ENCODE peak calls at places on chromosome 16, in six cellular contexts. Q is neuronal stem cell; U is right atrium auricular region; W is psoas muscle; K is effector memory CD4-positive, alpha-beta T cell; F is astrocyte of the cerebellum. V is an unnamed sample.
A peak's percentile ranks its signal among the peaks of the same experiment; 100 is the strongest.

GRCh38 chr16:66161942-66162341 is 204.5 kb upstream of the CDH5 start:
- DNase-seq in Q (no peak), U (no peak), W (no peak), K (no peak), F (no peak), V (no peak)

GRCh38 chr16:47979783-47980182 is 176.0 kb downstream of the ABCC12 start:
- DNase-seq in Q (no peak), U (no peak), W (no peak), K (no peak), F (no peak), V (no peak)

GRCh38 chr16:2043980-2044451 is 3.6 kb downstream of the NTHL1 start:
- DNase-seq in Q (no peak), U (no peak), W (no peak), K (no peak), F (no peak), V (peak; percentile 66)

GRCh38 chr16:31356566-31357323 is 1.8 kb downstream of the ITGAX start:
- DNase-seq in Q (no peak), U (no peak), W (peak; percentile 45), K (no peak), F (no peak), V (no peak)

GRCh38 chr16:2008631-2009301 is 855 bp downstream of the ZNF598 start:
- DNase-seq in Q (no peak), U (no peak), W (peak; percentile 60), K (no peak), F (no peak), V (no peak)

GRCh38 chr16:57740423-57741071 is 5.0 kb downstream of the KATNB1 start:
- DNase-seq in Q (no peak), U (no peak), W (peak; percentile 46), K (no peak), F (no peak), V (no peak)

GRCh38 chr16:18983565-18984424 is at the start of gene TMC7:
- DNase-seq in Q (peak; percentile 88), U (no peak), W (peak; percentile 81), K (no peak), F (peak; percentile 59), V (peak; percentile 74)

GRCh38 chr16:7025616-7026190 is 306.9 kb upstream of the RBFOX1 start:
- DNase-seq in Q (peak; percentile 88), U (no peak), W (peak; percentile 74), K (no peak), F (no peak), V (peak; percentile 68)

GRCh38 chr16:12646490-12647274 is 157.0 kb downstream of the CPPED1 start:
- DNase-seq in Q (no peak), U (no peak), W (no peak), K (no peak), F (no peak), V (no peak)

GRCh38 chr16:74735162-74735452 is 34.4 kb upstream of the MLKL start:
- DNase-seq in Q (no peak), U (no peak), W (peak; percentile 20), K (no peak), F (no peak), V (no peak)

GRCh38 chr16:89110641-89111040 is 17.0 kb downstream of the ACSF3 start:
- DNase-seq in Q (no peak), U (no peak), W (no peak), K (no peak), F (no peak), V (no peak)

GRCh38 chr16:55283776-55284717 is 40.0 kb upstream of the IRX6 start:
- DNase-seq in Q (no peak), U (no peak), W (no peak), K (no peak), F (no peak), V (no peak)

GRCh38 chr16:56460101-56460500 is 8.7 kb downstream of the OGFOD1 start:
- DNase-seq in Q (no peak), U (no peak), W (no peak), K (no peak), F (no peak), V (no peak)

GRCh38 chr16:11105038-11105903 is 150.7 kb downstream of the SOCS1 start:
- DNase-seq in Q (no peak), U (peak; percentile 73), W (peak; percentile 61), K (no peak), F (peak; percentile 88), V (peak; percentile 79)

GRCh38 chr16:19265531-19265930 is 20.0 kb upstream of the CLEC19A start:
- DNase-seq in Q (no peak), U (no peak), W (no peak), K (no peak), F (no peak), V (no peak)

GRCh38 chr16:49857423-49858181 is 1.7 kb upstream of the ZNF423 start:
- DNase-seq in Q (peak; percentile 66), U (no peak), W (peak; percentile 87), K (peak; percentile 6), F (no peak), V (peak; percentile 82)

GRCh38 chr16:15434079-15434424 is 336 bp upstream of the BMERB1 start:
- DNase-seq in Q (no peak), U (no peak), W (no peak), K (no peak), F (no peak), V (no peak)

GRCh38 chr16:50988441-50988840 is 162.6 kb downstream of the SALL1 start:
- DNase-seq in Q (no peak), U (no peak), W (no peak), K (no peak), F (no peak), V (no peak)

GRCh38 chr16:84088695-84089395 is 27.9 kb downstream of the MBTPS1 start:
- DNase-seq in Q (no peak), U (no peak), W (no peak), K (peak; percentile 27), F (no peak), V (no peak)

GRCh38 chr16:49127103-49127502 is 154.5 kb downstream of the CBLN1 start:
- DNase-seq in Q (peak; percentile 46), U (no peak), W (no peak), K (no peak), F (no peak), V (no peak)

GRCh38 chr16:85188822-85189672 is 76.8 kb upstream of the CIBAR2 start:
- DNase-seq in Q (no peak), U (no peak), W (peak; percentile 14), K (no peak), F (no peak), V (no peak)

GRCh38 chr16:82660078-82660645 is 33.4 kb downstream of the CDH13 start:
- DNase-seq in Q (no peak), U (no peak), W (peak; percentile 89), K (peak; percentile 39), F (peak; percentile 29), V (no peak)

GRCh38 chr16:24683847-24684493 is 45.5 kb upstream of the TNRC6A start:
- DNase-seq in Q (no peak), U (no peak), W (no peak), K (no peak), F (no peak), V (no peak)

GRCh38 chr16:56493131-56493530 is 26.7 kb downstream of the BBS2 start:
- DNase-seq in Q (no peak), U (no peak), W (no peak), K (no peak), F (no peak), V (no peak)

GRCh38 chr16:10868089-10868488 is 8.9 kb upstream of the CIITA start:
- DNase-seq in Q (no peak), U (no peak), W (no peak), K (no peak), F (no peak), V (no peak)

GRCh38 chr16:51540259-51540658 is 389.2 kb upstream of the SALL1 start:
- DNase-seq in Q (no peak), U (no peak), W (no peak), K (no peak), F (no peak), V (no peak)

GRCh38 chr16:68283840-68284595 is 19.7 kb downstream of the SLC7A6 start:
- DNase-seq in Q (no peak), U (no peak), W (peak; percentile 87), K (no peak), F (no peak), V (no peak)

GRCh38 chr16:68281368-68282063 is 17.2 kb downstream of the SLC7A6 start:
- DNase-seq in Q (no peak), U (no peak), W (no peak), K (no peak), F (no peak), V (no peak)

GRCh38 chr16:68282064-68282452 is 17.7 kb downstream of the SLC7A6 start:
- DNase-seq in Q (no peak), U (no peak), W (no peak), K (no peak), F (no peak), V (no peak)

GRCh38 chr16:68284847-68285246 is 20.5 kb downstream of the SLC7A6 start:
- DNase-seq in Q (no peak), U (no peak), W (no peak), K (no peak), F (no peak), V (no peak)

GRCh38 chr16:68283346-68283745 is 19.0 kb downstream of the SLC7A6 start:
- DNase-seq in Q (no peak), U (no peak), W (no peak), K (no peak), F (no peak), V (no peak)
- H3K4me3 ChIP-seq in Q (no peak overlapping the region), U (no peak overlapping the region), W (peak overlapping the region; percentile 41), K (peak overlapping the region; percentile 40), F (no peak overlapping the region), V (no peak overlapping the region)

DNA sequence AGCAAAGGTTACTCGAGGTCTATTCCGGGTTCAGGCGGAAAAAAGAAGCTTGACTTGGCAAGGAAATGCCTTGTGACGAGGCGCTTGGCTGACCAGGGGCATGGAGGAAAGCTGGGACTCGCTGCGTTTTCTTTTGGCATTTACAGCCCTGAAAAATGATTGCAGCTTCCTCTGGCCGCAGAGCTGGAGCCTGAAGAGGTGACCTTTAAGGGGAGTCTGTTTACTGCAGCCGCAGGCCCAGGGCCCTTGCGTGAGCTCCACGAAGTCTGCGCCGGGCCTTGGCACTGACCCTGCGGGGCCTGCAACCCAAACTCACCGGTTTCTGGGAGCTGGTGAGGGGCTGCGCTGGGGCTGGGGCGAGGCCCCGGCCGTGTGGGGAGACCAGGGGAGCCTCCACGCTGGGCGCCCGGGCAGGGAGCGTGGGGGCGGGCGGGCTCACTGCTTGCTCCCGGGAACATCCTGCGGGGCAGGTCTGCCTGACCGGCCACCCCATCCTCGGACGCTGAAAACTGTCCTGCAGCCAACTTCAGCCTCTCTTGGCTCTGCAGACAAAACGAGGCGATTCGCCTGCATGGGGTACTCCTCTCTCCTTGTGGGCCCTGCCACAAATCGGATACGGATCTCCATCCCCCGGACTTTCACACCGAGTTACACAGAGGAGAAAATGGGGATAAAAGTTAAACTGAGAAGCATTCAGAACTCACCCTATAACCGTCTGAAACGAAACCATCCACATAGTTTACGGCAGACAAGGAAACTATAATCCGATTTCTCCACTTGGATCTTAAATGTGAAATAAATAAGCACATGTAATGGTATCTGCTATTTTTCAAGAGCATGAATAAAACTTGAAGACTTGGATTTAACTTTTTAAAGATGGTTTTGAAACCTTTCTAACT is 206.3 kb upstream of the FOXF1 start:
- DNase-seq in Q (no peak), U (no peak), W (no peak), K (no peak), F (no peak), V (peak; percentile 92)
- H3K4me3 ChIP-seq in Q (no peak overlapping the region), U (peak overlapping the region; percentile 18), W (no peak overlapping the region), K (no peak overlapping the region), F (no peak overlapping the region), V (peak overlapping the region; percentile 31)

GRCh38 chr16:67392301-67393059 is 818 bp downstream of the TPPP3 start:
- DNase-seq in Q (no peak), U (no peak), W (peak; percentile 53), K (no peak), F (no peak), V (peak; percentile 61)
- H3K4me3 ChIP-seq in Q (peak overlapping the region; percentile 72), U (peak overlapping the region; percentile 61), W (peak overlapping the region; percentile 59), K (no peak overlapping the region), F (peak overlapping the region; percentile 29), V (peak overlapping the region; percentile 42)

GRCh38 chr16:14362774-14363371 is 267.2 kb downstream of the PARN start:
- DNase-seq in Q (no peak), U (no peak), W (no peak), K (no peak), F (peak; percentile 20), V (peak; percentile 72)
- H3K4me3 ChIP-seq in Q (no peak overlapping the region), U (no peak overlapping the region), W (peak overlapping the region; percentile 53), K (no peak overlapping the region), F (no peak overlapping the region), V (peak overlapping the region; percentile 7)